ENCODE peak calls at places on chromosomes 7 and 10, in eight cellular contexts. F is GM23338; W is IMR-90; G is OCI-LY7; M is prostate gland; P is hepatocyte; D is effector memory CD4-positive, alpha-beta T cell; B is lower lobe of right lung. T is an unnamed sample.

GRCh38 chr7:37153376-37153775 is 295.3 kb downstream of the ELMO1 start:
- DNase-seq in F (no peak), P (no peak), M (no peak), G (no peak), B (no peak), D (no peak), W (no peak), T (no peak)

GRCh38 chr10:103394180-103394579 is 2.1 kb downstream of the ATP5MK start:
- DNase-seq in D (no peak), G (no peak), M (no peak), B (no peak), F (no peak), P (no peak), W (no peak), T (no peak)

GRCh38 chr10:3902809-3903410 is 117.9 kb upstream of the KLF6 start:
- DNase-seq in B (no peak), G (no peak), P (no peak), M (no peak), W (peak; percentile 61), F (no peak), D (no peak), T (no peak)

GRCh38 chr10:113407218-113407617 is 145.6 kb upstream of the HABP2 start:
- DNase-seq in B (no peak), D (no peak), G (no peak), P (no peak), M (no peak), W (no peak), F (peak; percentile 37), T (no peak)

GRCh38 chr10:97915761-97916160 is 66.1 kb downstream of the GOLGA7B start:
- DNase-seq in B (peak; percentile 28), P (no peak), W (no peak), F (no peak), D (no peak), M (peak; percentile 27), G (no peak), T (no peak)

GRCh38 chr7:55250313-55250712 is 114.8 kb upstream of the LANCL2 start:
- DNase-seq in M (no peak), G (no peak), D (no peak), F (peak; percentile 84), W (no peak), P (peak; percentile 51), B (no peak), T (no peak)

GRCh38 chr7:31373337-31374289 is 33.1 kb upstream of the NEUROD6 start:
- DNase-seq in B (no peak), D (no peak), F (peak; percentile 88), M (peak; percentile 39), P (peak; percentile 82), G (peak; percentile 47), W (peak; percentile 34), T (no peak)

GRCh38 chr7:24907311-24907886 is 72.6 kb downstream of the OSBPL3 start:
- DNase-seq in P (no peak), W (peak; percentile 76), D (peak; percentile 19), M (no peak), F (no peak), B (no peak), G (no peak), T (no peak)

GRCh38 chr7:5700391-5700985 is 81.0 kb downstream of the RNF216 start:
- DNase-seq in F (no peak), G (no peak), B (no peak), P (no peak), W (no peak), D (no peak), M (no peak), T (no peak)

GRCh38 chr7:52956379-52956915 is 79.0 kb upstream of the POM121L12 start:
- DNase-seq in G (no peak), W (no peak), F (peak; percentile 16), P (peak; percentile 36), D (no peak), B (no peak), M (peak; percentile 10), T (no peak)

GRCh38 chr10:64430690-64431323 is 909.6 kb downstream of the REEP3 start:
- DNase-seq in P (peak; percentile 50), D (no peak), B (no peak), W (no peak), F (peak; percentile 86), M (no peak), G (peak; percentile 1), T (no peak)

GRCh38 chr7:40507166-40507565 is 372.4 kb downstream of the SUGCT start:
- DNase-seq in F (peak; percentile 80), B (no peak), G (peak; percentile 39), M (no peak), D (no peak), P (no peak), W (no peak), T (no peak)

GRCh38 chr10:68001539-68001938 is 73.5 kb downstream of the HERC4 start:
- DNase-seq in D (no peak), F (no peak), B (no peak), W (no peak), P (no peak), G (no peak), M (no peak), T (no peak)

GRCh38 chr10:110865184-110865803 is 6.4 kb upstream of the PDCD4 start:
- DNase-seq in M (peak; percentile 63), F (no peak), D (no peak), P (peak; percentile 81), G (no peak), B (no peak), W (peak; percentile 27), T (no peak)

GRCh38 chr10:114623155-114623554 is 34.9 kb downstream of the ABLIM1 start:
- DNase-seq in D (no peak), G (no peak), P (no peak), F (no peak), M (no peak), B (no peak), W (no peak), T (no peak)

GRCh38 chr7:2016761-2017482 is 215.8 kb downstream of the MAD1L1 start:
- DNase-seq in W (no peak), D (no peak), G (no peak), B (peak; percentile 41), P (no peak), M (no peak), F (no peak), T (no peak)

GRCh38 chr10:50550291-50550839 is 73.4 kb downstream of the SGMS1 start:
- DNase-seq in M (no peak), G (no peak), D (no peak), W (peak; percentile 18), P (peak; percentile 34), F (peak; percentile 54), B (no peak), T (no peak)

GRCh38 chr7:107982918-107983389 is 20.0 kb downstream of the LAMB1 start:
- DNase-seq in G (no peak), P (peak; percentile 39), M (peak; percentile 32), W (peak; percentile 57), F (no peak), D (no peak), B (no peak), T (no peak)

GRCh38 chr7:95240910-95241309 is 83.4 kb downstream of the PON1 start:
- DNase-seq in W (no peak), F (no peak), D (no peak), M (no peak), P (peak; percentile 13), G (no peak), B (no peak), T (no peak)
- H3K4me1 ChIP-seq in W (no peaks in the 10 kb centered on the region), F (peaks cover 4% of the 10 kb centered on the region), D (no peaks in the 10 kb centered on the region), M (no peaks in the 10 kb centered on the region), P (peaks cover 7% of the 10 kb centered on the region), G (no peaks in the 10 kb centered on the region), B (no peaks in the 10 kb centered on the region), T (no peaks in the 10 kb centered on the region)

GRCh38 chr10:58856508-58857240 is 319.8 kb upstream of the PHYHIPL start:
- DNase-seq in G (no peak), B (no peak), M (peak; percentile 48), D (no peak), F (peak; percentile 48), W (peak; percentile 96), P (peak; percentile 58), T (no peak)
- H3K27ac ChIP-seq in G (no peak overlapping the region), B (peak overlapping the region; percentile 46), M (no peak overlapping the region), D (no peak overlapping the region), F (no peak overlapping the region), W (peak overlapping the region; percentile 38), P (no peak overlapping the region), T (no peak overlapping the region)

GRCh38 chr7:761101-761500 is 34.0 kb upstream of the PRKAR1B start:
- DNase-seq in M (no peak), B (peak; percentile 34), D (no peak), P (no peak), F (no peak), G (no peak), W (no peak), T (no peak)

GRCh38 chr7:759569-759968 is 32.5 kb upstream of the PRKAR1B start:
- DNase-seq in W (no peak), F (no peak), M (no peak), P (no peak), G (no peak), D (no peak), B (peak; percentile 4), T (no peak)

GRCh38 chr7:761631-762030 is 34.5 kb upstream of the PRKAR1B start:
- DNase-seq in W (no peak), M (no peak), B (no peak), P (no peak), D (no peak), F (no peak), G (no peak), T (no peak)

GRCh38 chr7:757741-758163 is 30.7 kb upstream of the PRKAR1B start:
- DNase-seq in W (no peak), D (no peak), B (peak; percentile 42), P (no peak), G (no peak), M (no peak), F (no peak), T (no peak)

GRCh38 chr7:760006-760405 is 32.9 kb upstream of the PRKAR1B start:
- DNase-seq in B (peak; percentile 23), W (no peak), P (no peak), M (no peak), G (no peak), F (no peak), D (no peak), T (no peak)
- H3K36me3 ChIP-seq in B (peaks cover 77% of the 10 kb centered on the region), W (peaks cover 50% of the 10 kb centered on the region), P (no peaks in the 10 kb centered on the region), M (peaks cover 19% of the 10 kb centered on the region), G (peaks cover 89% of the 10 kb centered on the region), F (peaks cover 34% of the 10 kb centered on the region), D (peaks cover 51% of the 10 kb centered on the region), T (no peaks in the 10 kb centered on the region)

GRCh38 chr10:77562742-77563141 is 74.9 kb downstream of the KCNMA1 start:
- DNase-seq in G (no peak), D (no peak), F (no peak), P (no peak), W (no peak), M (no peak), B (no peak), T (no peak)
- H3K4me1 ChIP-seq in G (no peaks in the 10 kb centered on the region), D (no peaks in the 10 kb centered on the region), F (peaks cover 30% of the 10 kb centered on the region), P (no peaks in the 10 kb centered on the region), W (peaks cover 14% of the 10 kb centered on the region), M (no peaks in the 10 kb centered on the region), B (no peaks in the 10 kb centered on the region), T (no peaks in the 10 kb centered on the region)

DNA sequence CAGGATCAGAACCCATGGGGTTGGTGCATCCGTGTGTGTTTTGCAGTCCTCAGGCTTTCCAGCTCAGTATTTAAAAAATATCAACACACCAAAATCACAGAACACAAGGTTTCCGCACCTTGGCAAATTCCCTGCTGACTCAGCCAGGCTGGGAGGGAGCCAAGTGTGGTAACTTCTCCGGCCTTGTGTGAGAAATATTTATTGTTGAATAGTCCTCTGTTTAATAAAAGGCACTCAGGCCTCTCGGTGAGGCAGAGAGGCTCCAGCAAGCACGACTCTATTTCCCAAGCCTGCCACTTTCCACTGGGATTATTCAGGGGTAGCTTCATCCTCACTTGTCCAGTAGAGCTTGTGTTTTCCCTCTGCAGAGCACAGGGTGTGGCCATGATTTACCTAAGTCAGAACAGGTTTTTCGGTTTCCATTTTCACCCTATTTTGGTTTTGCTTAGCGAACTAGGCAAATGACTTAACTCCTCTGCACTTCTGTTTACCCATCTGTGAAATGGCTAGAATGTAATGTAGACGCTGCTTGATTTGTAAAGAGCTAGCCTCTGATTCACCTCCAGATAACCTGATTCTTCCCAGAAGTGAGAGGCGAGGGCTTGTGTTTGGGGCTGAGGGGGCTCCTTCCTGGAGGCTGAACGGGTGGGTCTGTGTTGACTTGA is 13.0 kb upstream of the CHST15 start:
- DNase-seq in G (peak; percentile 86), W (peak; percentile 55), B (peak; percentile 65), P (peak; percentile 42), M (peak; percentile 80), D (no peak), F (no peak), T (no peak)
- H3K27ac ChIP-seq in G (peak overlapping the region; percentile 94), W (no peak overlapping the region), B (peak overlapping the region; percentile 60), P (no peak overlapping the region), M (peak overlapping the region; percentile 62), D (no peak overlapping the region), F (no peak overlapping the region), T (no peak overlapping the region)

T was measured in naive thymus-derived CD4-positive, alpha-beta T cell.